ENCODE peak calls at places on chromosomes 4 and X, in five cellular contexts. J is heart right ventricle, M is H9, U is tibial artery, P is vagina. K is an unnamed sample.

GRCh38 chrX:24956828-24957227 is 58.9 kb downstream of the ARX start:
- DNase-seq in J (no peak), U (no peak), P (no peak), M (no peak), K (no peak)

GRCh38 chrX:144798972-144799371 is 448.3 kb upstream of the SPANXN1 start:
- DNase-seq in M (no peak), P (no peak), U (no peak), J (no peak), K (no peak)

GRCh38 chrX:107447642-107448041 is 1.8 kb upstream of the FRMPD3 start:
- DNase-seq in J (no peak), U (no peak), M (no peak), P (no peak), K (no peak)

GRCh38 chr4:113707013-113707412 is 54.5 kb downstream of the CAMK2D start:
- DNase-seq in M (no peak), U (no peak), J (no peak), P (no peak), K (no peak)

GRCh38 chr4:75137302-75137701 is 204.4 kb downstream of the PARM1 start:
- DNase-seq in M (no peak), P (no peak), U (no peak), J (no peak), K (no peak)

GRCh38 chr4:75831856-75832405 is 70.3 kb downstream of the PPEF2 start:
- DNase-seq in M (peak; percentile 52), U (no peak), J (no peak), P (no peak), K (no peak)

GRCh38 chrX:150887906-150888465 is 10.5 kb downstream of the CD99L2 start:
- DNase-seq in M (no peak), P (no peak), J (no peak), U (no peak), K (no peak)

GRCh38 chrX:154019061-154019621 is 561 bp downstream of the IRAK1 start:
- DNase-seq in U (no peak), P (no peak), M (no peak), J (no peak), K (no peak)

GRCh38 chrX:72169008-72169728 is 12.4 kb upstream of the PIN4 start:
- DNase-seq in P (no peak), M (no peak), U (no peak), J (no peak), K (peak; percentile 77)

GRCh38 chrX:70088791-70089190 is 26.5 kb downstream of the OTUD6A start:
- DNase-seq in U (no peak), M (no peak), P (no peak), J (no peak), K (no peak)

GRCh38 chr4:84578540-84579409 is 4.2 kb upstream of the CDS1 start:
- DNase-seq in J (no peak), U (no peak), P (no peak), M (no peak), K (no peak)

GRCh38 chrX:52821079-52821760 is 10.1 kb downstream of the XAGE5 start:
- DNase-seq in J (no peak), M (no peak), P (no peak), U (no peak), K (no peak)

DNA sequence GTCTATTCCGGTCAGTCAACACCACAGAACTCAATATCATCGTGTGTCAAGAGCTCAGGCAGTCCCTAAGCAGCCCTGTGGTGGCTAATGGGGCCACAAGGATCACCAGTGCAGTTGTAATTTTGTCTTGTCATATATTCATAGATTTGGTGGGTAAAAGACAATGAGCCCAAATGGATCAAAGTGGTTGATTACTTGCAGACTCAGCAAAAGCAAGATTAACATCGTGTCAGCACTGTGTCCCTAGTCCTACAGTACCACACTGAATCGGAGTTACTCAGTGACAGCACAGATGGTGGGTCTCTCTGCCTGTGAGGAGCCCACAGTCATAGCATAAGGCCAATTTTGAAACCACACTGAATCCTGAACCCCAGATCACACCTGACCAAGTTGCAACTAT is 8.7 kb downstream of the XAGE5 start:
- DNase-seq in M (no peak), J (no peak), P (no peak), U (no peak), K (no peak)
- H3K27me3 ChIP-seq in M (no peaks in the 10 kb centered on the region), J (no peaks in the 10 kb centered on the region), P (no peaks in the 10 kb centered on the region), U (no peaks in the 10 kb centered on the region), K (no peaks in the 10 kb centered on the region)

GRCh38 chr4:99755223-99755944 is 61.2 kb upstream of the DAPP1 start:
- DNase-seq in P (no peak), M (no peak), J (no peak), U (no peak), K (no peak)
- H3K27me3 ChIP-seq in P (no peaks in the 10 kb centered on the region), M (no peaks in the 10 kb centered on the region), J (no peaks in the 10 kb centered on the region), U (no peaks in the 10 kb centered on the region), K (no peaks in the 10 kb centered on the region)

DNA sequence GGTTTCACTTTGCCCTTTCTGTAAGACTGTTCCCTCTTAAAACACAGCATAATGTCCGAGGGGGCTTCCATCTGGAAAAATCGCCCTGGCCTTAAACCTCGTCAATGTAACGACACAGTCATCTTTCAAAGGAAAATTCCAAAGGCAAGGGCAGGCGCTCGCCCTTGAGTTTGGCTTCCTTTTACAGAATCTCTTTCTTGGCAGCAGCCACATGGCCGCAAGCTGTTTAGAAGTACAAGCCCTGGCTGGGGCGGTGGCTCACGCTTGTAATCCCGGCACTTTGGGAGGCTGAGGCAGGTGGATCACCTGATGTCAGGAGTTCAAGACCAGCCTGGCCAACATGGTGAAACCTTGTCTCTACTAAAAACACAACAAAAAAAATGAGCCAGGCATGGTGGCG is 27.1 kb upstream of the GRPEL1 start:
- DNase-seq in J (no peak), P (no peak), U (peak; percentile 63), M (no peak), K (no peak)
- H3K27me3 ChIP-seq in J (no peaks in the 10 kb centered on the region), P (no peaks in the 10 kb centered on the region), U (no peaks in the 10 kb centered on the region), M (peaks cover 11% of the 10 kb centered on the region), K (no peaks in the 10 kb centered on the region)

GRCh38 chrX:13937370-13938052 is 92.2 kb downstream of the GEMIN8 start:
- DNase-seq in P (no peak), M (no peak), U (peak; percentile 60), J (no peak), K (no peak)
- H3K27me3 ChIP-seq in P (no peaks in the 10 kb centered on the region), M (no peaks in the 10 kb centered on the region), U (peaks cover 6% of the 10 kb centered on the region), J (peaks cover 3% of the 10 kb centered on the region), K (peaks cover 7% of the 10 kb centered on the region)

GRCh38 chr4:6461301-6462165 is 10.9 kb downstream of the PPP2R2C start:
- DNase-seq in J (no peak), P (peak; percentile 93), U (peak; percentile 60), M (peak; percentile 33), K (no peak)
- H3K27me3 ChIP-seq in J (peaks cover 13% of the 10 kb centered on the region), P (no peaks in the 10 kb centered on the region), U (no peaks in the 10 kb centered on the region), M (no peaks in the 10 kb centered on the region), K (peaks cover 4% of the 10 kb centered on the region)

GRCh38 chr4:124509151-124509550 is 203.4 kb downstream of the ANKRD50 start:
- DNase-seq in P (no peak), J (no peak), M (no peak), U (no peak), K (no peak)

GRCh38 chr4:124499266-124499665 is 213.3 kb downstream of the ANKRD50 start:
- DNase-seq in J (no peak), M (no peak), U (no peak), P (no peak), K (no peak)

GRCh38 chr4:124501579-124501978 is 211.0 kb downstream of the ANKRD50 start:
- DNase-seq in U (no peak), P (no peak), M (no peak), J (no peak), K (no peak)

GRCh38 chr4:124505211-124505610 is 207.3 kb downstream of the ANKRD50 start:
- DNase-seq in P (no peak), J (no peak), U (no peak), M (no peak), K (no peak)
- H3K27me3 ChIP-seq in P (no peaks in the 10 kb centered on the region), J (no peaks in the 10 kb centered on the region), U (no peaks in the 10 kb centered on the region), M (no peaks in the 10 kb centered on the region), K (no peaks in the 10 kb centered on the region)

K was measured in CD4-positive, alpha-beta memory T cell.